ENCODE peak calls at places on chromosome 16, in four cellular contexts. One of them, this sample, is unnamed.

GRCh38 chr16:86421995-86422394 is 88.3 kb upstream of the FOXF1 start:
- DNase-seq in neural crest cell: no peak
- DNase-seq in AG04450: no peak
- DNase-seq in mucosa of descending colon: no peak
- DNase-seq in this sample: no peak

GRCh38 chr16:21161211-21161610 is 2.7 kb downstream of the LDAF1 start:
- DNase-seq in AG04450: no peak
- DNase-seq in mucosa of descending colon: no peak
- DNase-seq in neural crest cell: no peak
- DNase-seq in this sample: no peak

GRCh38 chr16:83830769-83831450 is 23.1 kb downstream of the HSBP1 start:
- DNase-seq in mucosa of descending colon: no peak
- DNase-seq in AG04450: no peak
- DNase-seq in neural crest cell: no peak
- DNase-seq in this sample: no peak

GRCh38 chr16:85915125-85915845 is 16.3 kb downstream of the IRF8 start:
- DNase-seq in mucosa of descending colon: no peak
- DNase-seq in AG04450: no peak
- DNase-seq in neural crest cell: no peak
- DNase-seq in this sample: no peak

GRCh38 chr16:50576403-50577113 is 28.4 kb downstream of the NKD1 start:
- DNase-seq in AG04450: no peak
- DNase-seq in mucosa of descending colon: no peak
- DNase-seq in neural crest cell: no peak
- DNase-seq in this sample: no peak

GRCh38 chr16:29779474-29779873 is 1.4 kb downstream of the ZG16 start:
- DNase-seq in neural crest cell: no peak
- DNase-seq in mucosa of descending colon: no peak
- DNase-seq in AG04450: no peak
- DNase-seq in this sample: peak; percentile 37

GRCh38 chr16:28187595-28188004 is 24.2 kb downstream of the XPO6 start:
- DNase-seq in neural crest cell: no peak
- DNase-seq in AG04450: no peak
- DNase-seq in mucosa of descending colon: no peak
- DNase-seq in this sample: no peak

GRCh38 chr16:74954763-74955162 is 30.2 kb downstream of the WDR59 start:
- DNase-seq in mucosa of descending colon: no peak
- DNase-seq in AG04450: no peak
- DNase-seq in neural crest cell: no peak
- DNase-seq in this sample: no peak

GRCh38 chr16:72876221-72876620 is 171.7 kb downstream of the ZFHX3 start:
- DNase-seq in AG04450: peak; percentile 73
- DNase-seq in mucosa of descending colon: peak; percentile 43
- DNase-seq in neural crest cell: no peak
- DNase-seq in this sample: no peak

GRCh38 chr16:86335266-86336172 is 174.8 kb upstream of the FOXF1 start:
- DNase-seq in neural crest cell: no peak
- DNase-seq in mucosa of descending colon: no peak
- DNase-seq in AG04450: no peak
- DNase-seq in this sample: no peak

GRCh38 chr16:84687715-84688114 is 12.1 kb upstream of the USP10 start:
- DNase-seq in mucosa of descending colon: no peak
- DNase-seq in neural crest cell: no peak
- DNase-seq in AG04450: peak; percentile 67
- DNase-seq in this sample: no peak

GRCh38 chr16:3143189-3143588 is 8.4 kb downstream of the ZNF213 start:
- DNase-seq in mucosa of descending colon: no peak
- DNase-seq in neural crest cell: no peak
- DNase-seq in AG04450: no peak
- DNase-seq in this sample: no peak

GRCh38 chr16:71573387-71574094 is 3.4 kb downstream of the TAT start:
- DNase-seq in AG04450: no peak
- DNase-seq in neural crest cell: no peak
- DNase-seq in mucosa of descending colon: no peak
- DNase-seq in this sample: no peak

GRCh38 chr16:75311383-75311938 is 60.0 kb upstream of the BCAR1 start:
- DNase-seq in neural crest cell: no peak
- DNase-seq in mucosa of descending colon: no peak
- DNase-seq in AG04450: no peak
- DNase-seq in this sample: no peak

GRCh38 chr16:83300326-83300725 is 507.5 kb upstream of the HSBP1 start:
- DNase-seq in neural crest cell: no peak
- DNase-seq in AG04450: no peak
- DNase-seq in mucosa of descending colon: no peak
- DNase-seq in this sample: no peak

GRCh38 chr16:4612474-4612931 is 2.2 kb downstream of the UBALD1 start:
- DNase-seq in mucosa of descending colon: no peak
- DNase-seq in neural crest cell: no peak
- DNase-seq in AG04450: no peak
- DNase-seq in this sample: no peak

GRCh38 chr16:29844575-29845331 is 18.3 kb downstream of the CDIPT start:
- DNase-seq in mucosa of descending colon: no peak
- DNase-seq in neural crest cell: no peak
- DNase-seq in AG04450: no peak
- DNase-seq in this sample: no peak

GRCh38 chr16:750454-750853 is 9.7 kb upstream of the CIAO3 start:
- DNase-seq in mucosa of descending colon: no peak
- DNase-seq in neural crest cell: no peak
- DNase-seq in AG04450: no peak
- DNase-seq in this sample: no peak

GRCh38 chr16:13845232-13845631 is 74.7 kb upstream of the ERCC4 start:
- DNase-seq in neural crest cell: no peak
- DNase-seq in AG04450: no peak
- DNase-seq in mucosa of descending colon: no peak
- DNase-seq in this sample: no peak

GRCh38 chr16:13852827-13853226 is 67.1 kb upstream of the ERCC4 start:
- DNase-seq in neural crest cell: no peak
- DNase-seq in mucosa of descending colon: no peak
- DNase-seq in AG04450: no peak
- DNase-seq in this sample: no peak

GRCh38 chr16:13848795-13849194 is 71.2 kb upstream of the ERCC4 start:
- DNase-seq in neural crest cell: no peak
- DNase-seq in mucosa of descending colon: no peak
- DNase-seq in AG04450: no peak
- DNase-seq in this sample: no peak
- TF ChIP-seq CTCF in neural crest cell: no peak
- TF ChIP-seq CTCF in mucosa of descending colon: no peak
- TF ChIP-seq CTCF in AG04450: no peak
- TF ChIP-seq CTCF in this sample: no peak

DNA sequence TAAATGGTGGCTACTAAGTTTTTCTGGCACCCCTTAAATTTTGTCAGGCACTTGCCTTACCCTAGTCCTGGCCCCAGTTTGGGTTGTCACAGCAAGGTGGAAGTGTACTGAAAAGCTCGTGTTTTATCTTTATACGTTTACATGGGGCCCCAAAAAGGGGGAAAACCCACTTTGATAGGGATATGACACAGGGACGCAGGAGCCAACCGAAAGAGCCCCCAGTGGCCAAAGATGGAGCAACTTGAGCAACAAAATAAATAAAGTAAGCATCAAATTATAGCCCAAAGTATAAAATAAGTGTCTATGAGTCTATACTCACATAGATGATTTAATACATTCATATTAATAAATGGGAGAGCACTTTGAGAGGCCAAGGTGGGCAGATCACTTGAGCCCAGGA is 5.0 kb upstream of the CETP start:
- DNase-seq in neural crest cell: no peak
- DNase-seq in AG04450: no peak
- DNase-seq in mucosa of descending colon: no peak
- DNase-seq in this sample: no peak
- TF ChIP-seq CTCF in neural crest cell: peak; percentile 17
- TF ChIP-seq CTCF in AG04450: no peak
- TF ChIP-seq CTCF in mucosa of descending colon: no peak
- TF ChIP-seq CTCF in this sample: no peak

DNA sequence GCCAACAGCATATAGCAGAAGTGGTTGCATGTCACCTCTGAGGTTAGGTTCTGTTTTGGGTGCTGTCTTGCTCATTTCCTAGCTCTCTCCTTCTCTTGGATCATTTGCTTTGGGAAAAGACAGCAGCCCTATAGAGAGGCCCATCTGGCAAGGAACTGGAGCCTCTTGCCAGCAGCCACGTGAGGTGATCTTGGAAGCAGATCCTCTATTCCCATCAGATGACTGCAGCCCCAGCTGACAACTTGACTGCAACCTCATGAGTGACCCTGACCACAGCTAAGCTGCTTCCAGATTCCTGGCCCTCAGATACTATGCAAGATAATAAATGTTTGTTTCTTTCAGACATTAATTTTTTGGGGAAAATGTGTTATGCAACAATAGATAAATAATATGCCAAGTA is 213.3 kb upstream of the HS3ST4 start:
- DNase-seq in AG04450: no peak
- DNase-seq in mucosa of descending colon: no peak
- DNase-seq in neural crest cell: no peak
- DNase-seq in this sample: no peak
- TF ChIP-seq CTCF in AG04450: no peak
- TF ChIP-seq CTCF in mucosa of descending colon: no peak
- TF ChIP-seq CTCF in neural crest cell: no peak
- TF ChIP-seq CTCF in this sample: no peak

GRCh38 chr16:57723170-57723569 is 12.4 kb upstream of the KATNB1 start:
- DNase-seq in mucosa of descending colon: no peak
- DNase-seq in neural crest cell: peak; percentile 38
- DNase-seq in AG04450: no peak
- DNase-seq in this sample: no peak
- TF ChIP-seq CTCF in mucosa of descending colon: no peak
- TF ChIP-seq CTCF in neural crest cell: peak; percentile 46
- TF ChIP-seq CTCF in AG04450: no peak
- TF ChIP-seq CTCF in this sample: peak; percentile 33

GRCh38 chr16:11101695-11102522 is 154.1 kb downstream of the SOCS1 start:
- DNase-seq in neural crest cell: no peak
- DNase-seq in mucosa of descending colon: no peak
- DNase-seq in AG04450: peak; percentile 71
- DNase-seq in this sample: no peak
- TF ChIP-seq CTCF in neural crest cell: no peak
- TF ChIP-seq CTCF in mucosa of descending colon: no peak
- TF ChIP-seq CTCF in AG04450: peak; percentile 50
- TF ChIP-seq CTCF in this sample: no peak

GRCh38 chr16:9159839-9160550 is 68.6 kb downstream of the HAPSTR1 start:
- DNase-seq in AG04450: peak; percentile 39
- DNase-seq in neural crest cell: peak; percentile 63
- DNase-seq in mucosa of descending colon: peak; percentile 78
- DNase-seq in this sample: peak; percentile 40
- TF ChIP-seq CTCF in AG04450: peak; percentile 80
- TF ChIP-seq CTCF in neural crest cell: peak; percentile 77
- TF ChIP-seq CTCF in mucosa of descending colon: peak; percentile 29
- TF ChIP-seq CTCF in this sample: peak; percentile 26

GRCh38 chr16:54932737-54933254 is 2.1 kb downstream of the IRX5 start:
- DNase-seq in neural crest cell: peak; percentile 28
- DNase-seq in AG04450: no peak
- DNase-seq in mucosa of descending colon: no peak
- DNase-seq in this sample: no peak
- TF ChIP-seq CTCF in neural crest cell: peak; percentile 35
- TF ChIP-seq CTCF in AG04450: no peak
- TF ChIP-seq CTCF in mucosa of descending colon: no peak
- TF ChIP-seq CTCF in this sample: no peak

GRCh38 chr16:15055141-15056053 is 477 bp downstream of the NTAN1 start:
- DNase-seq in AG04450: no peak
- DNase-seq in neural crest cell: peak; percentile 57
- DNase-seq in mucosa of descending colon: peak; percentile 69
- DNase-seq in this sample: no peak
- TF ChIP-seq CTCF in AG04450: peak; percentile 27
- TF ChIP-seq CTCF in neural crest cell: peak; percentile 22
- TF ChIP-seq CTCF in mucosa of descending colon: no peak
- TF ChIP-seq CTCF in this sample: no peak

This sample was measured in mesothelial cell of epicardium.